ENCODE peak calls at places on chromosomes 11 and 22, in eight cellular contexts. H is sigmoid colon, E is A549, W is K562, J is ovary, C is tibial nerve, A is HepG2, L is suprapubic skin. X is an unnamed sample.

GRCh38 chr11:33412231-33412630 is 155.1 kb downstream of the HIPK3 start:
- DNase-seq in C (no peak), L (no peak), A (no peak), E (no peak), H (no peak), J (no peak), W (no peak), X (no peak)

GRCh38 chr11:66476841-66477251 is 3.4 kb upstream of the DPP3 start:
- DNase-seq in J (no peak), C (no peak), A (no peak), W (no peak), E (peak), H (no peak), L (no peak), X (no peak)

GRCh38 chr11:504053-504993 is 2.7 kb downstream of the RNH1 start:
- DNase-seq in E (no peak), L (peak), C (peak), J (peak), W (peak), H (no peak), A (no peak), X (no peak)

GRCh38 chr11:75867778-75868374 is 52.9 kb downstream of the UVRAG start:
- DNase-seq in A (peak), L (no peak), E (peak), H (no peak), W (peak), C (peak), J (no peak), X (no peak)

GRCh38 chr11:9745411-9746211 is 81.7 kb downstream of the SWAP70 start:
- DNase-seq in A (no peak), W (no peak), C (no peak), E (no peak), L (no peak), J (no peak), H (no peak), X (no peak)

GRCh38 chr11:64856382-64857227 is 12.2 kb upstream of the CDC42BPG start:
- DNase-seq in A (peak), J (no peak), L (peak), H (peak), C (no peak), E (peak), W (no peak), X (no peak)

GRCh38 chr11:1938343-1939005 is 8.7 kb upstream of the MRPL23 start:
- DNase-seq in W (no peak), L (peak), H (peak), A (no peak), C (no peak), J (peak), E (no peak), X (no peak)

GRCh38 chr11:64352099-64353005 is 6.6 kb upstream of the RPS6KA4 start:
- DNase-seq in H (no peak), J (no peak), W (no peak), A (no peak), L (no peak), C (no peak), E (no peak), X (no peak)

GRCh38 chr11:119062779-119063178 is 4.8 kb upstream of the VPS11 start:
- DNase-seq in L (no peak), W (peak), E (peak), H (no peak), A (no peak), J (peak), C (no peak), X (no peak)

GRCh38 chr11:9273430-9274336 is 8.5 kb upstream of the DENND5A start:
- DNase-seq in J (no peak), C (no peak), E (no peak), A (no peak), W (no peak), H (no peak), L (no peak), X (no peak)

GRCh38 chr11:16926868-16927267 is 87.3 kb downstream of the PLEKHA7 start:
- DNase-seq in L (no peak), C (no peak), H (no peak), W (no peak), E (no peak), J (no peak), A (no peak), X (no peak)

GRCh38 chr22:26884921-26885320 is 227.5 kb downstream of the MIAT start:
- DNase-seq in J (no peak), C (no peak), A (no peak), E (no peak), L (no peak), W (no peak), H (no peak), X (peak)

GRCh38 chr22:49097966-49098365 is 729.7 kb downstream of the BRD1 start:
- DNase-seq in C (no peak), A (no peak), E (no peak), H (no peak), W (no peak), J (no peak), L (no peak), X (no peak)

GRCh38 chr22:49100764-49101163 is 726.9 kb downstream of the BRD1 start:
- DNase-seq in H (no peak), A (no peak), W (no peak), E (no peak), J (no peak), L (peak), C (no peak), X (no peak)

GRCh38 chr22:49100316-49100715 is 727.4 kb downstream of the BRD1 start:
- DNase-seq in C (no peak), H (no peak), L (peak), A (no peak), J (no peak), E (no peak), W (no peak), X (no peak)

GRCh38 chr22:49099496-49100124 is 728.1 kb downstream of the BRD1 start:
- DNase-seq in J (no peak), L (no peak), A (no peak), C (no peak), E (peak), W (no peak), H (no peak), X (no peak)

GRCh38 chr22:49099089-49099488 is 728.6 kb downstream of the BRD1 start:
- DNase-seq in H (no peak), A (no peak), L (no peak), W (no peak), J (no peak), C (no peak), E (no peak), X (no peak)
- TF ChIP-seq POLR2A in H (no peak), A (no peak), L (no peak), W (no peak), J (no peak), C (no peak), E (no peak), X (no peak)

DNA sequence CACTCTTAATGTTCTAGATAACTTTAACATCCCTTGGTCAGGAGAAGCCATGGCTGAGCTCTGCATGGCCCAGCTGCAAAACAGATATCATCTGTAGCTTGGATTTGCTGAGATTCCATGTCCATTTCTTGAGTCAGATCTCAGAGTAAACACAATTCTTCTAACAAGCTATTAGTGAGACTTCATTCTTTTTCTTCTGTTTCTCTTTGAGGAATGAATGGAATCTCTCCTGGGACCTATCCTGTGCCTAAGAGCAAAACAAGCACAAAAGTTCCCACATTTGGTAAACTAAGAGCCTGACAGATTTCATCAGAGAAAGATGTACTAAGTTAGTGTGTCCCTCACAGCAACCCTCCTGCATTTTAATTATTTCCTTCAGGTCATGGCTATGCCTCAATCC is 142.8 kb downstream of the MAML2 start:
- DNase-seq in C (no peak), J (no peak), W (no peak), E (peak), A (no peak), H (no peak), L (no peak), X (no peak)
- H3K27ac ChIP-seq in C (peak), J (no peak), W (no peak), E (peak), A (no peak), H (peak), L (peak), X (peak)

GRCh38 chr11:28242596-28242995 is 134.4 kb downstream of the METTL15 start:
- DNase-seq in C (no peak), W (no peak), E (no peak), H (no peak), A (no peak), J (no peak), L (no peak), X (no peak)

GRCh38 chr11:28243596-28243995 is 135.4 kb downstream of the METTL15 start:
- DNase-seq in H (no peak), J (no peak), L (no peak), E (no peak), A (no peak), C (no peak), W (no peak), X (no peak)

GRCh38 chr11:28241760-28242159 is 133.6 kb downstream of the METTL15 start:
- DNase-seq in E (no peak), J (no peak), H (no peak), L (no peak), W (no peak), A (no peak), C (no peak), X (no peak)

GRCh38 chr11:28245131-28245530 is 136.9 kb downstream of the METTL15 start:
- DNase-seq in L (no peak), C (no peak), E (no peak), W (no peak), A (no peak), J (no peak), H (no peak), X (no peak)

GRCh38 chr11:28243057-28243456 is 134.9 kb downstream of the METTL15 start:
- DNase-seq in J (no peak), H (no peak), L (no peak), E (no peak), A (no peak), C (no peak), W (no peak), X (no peak)
- TF ChIP-seq EP300 in J (no peak), H (no peak), L (no peak), E (no peak), A (no peak), C (no peak), W (no peak), X (no peak)

DNA sequence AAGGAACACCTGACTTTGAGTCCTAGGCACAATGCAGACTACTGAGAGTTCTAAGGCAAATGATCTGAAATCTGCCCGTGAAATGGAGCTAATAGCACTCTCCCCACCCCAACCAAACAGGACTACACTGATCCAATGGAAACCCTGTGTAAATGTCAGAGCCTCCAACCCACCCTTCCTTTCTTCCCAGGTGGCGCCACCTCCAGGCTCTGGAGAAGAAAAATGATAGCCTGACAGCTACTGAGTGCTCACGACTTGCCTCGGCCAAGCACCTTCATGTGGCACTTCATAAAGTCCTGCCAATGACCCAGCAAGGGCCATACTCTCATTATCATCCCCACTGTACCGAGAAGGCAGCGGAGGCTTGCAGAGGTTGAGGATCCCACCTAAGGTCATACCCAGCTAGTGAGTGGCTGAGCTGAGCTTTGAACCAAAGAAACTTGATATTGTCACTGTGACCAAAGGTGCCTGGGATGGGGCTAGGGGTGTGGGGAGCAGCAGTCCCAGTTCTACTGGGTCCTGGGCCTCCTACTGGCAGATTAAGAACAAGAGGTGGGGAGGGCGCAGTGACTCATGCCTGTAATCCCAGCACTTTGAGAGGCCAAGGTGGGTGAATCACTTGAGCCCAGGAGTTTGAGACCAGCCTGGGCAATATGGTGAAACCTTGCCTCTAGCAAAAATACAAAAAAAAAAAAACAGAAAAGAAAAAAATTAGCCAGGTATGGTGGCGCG is 20.5 kb downstream of the TST start:
- DNase-seq in C (no peak), H (no peak), J (no peak), E (no peak), L (no peak), W (no peak), A (no peak), X (no peak)
- TF ChIP-seq POLR2A in C (no peak), H (no peak), J (no peak), E (no peak), L (no peak), W (no peak), A (no peak), X (no peak)

GRCh38 chr22:37390075-37390474 is 37.2 kb downstream of the ELFN2 start:
- DNase-seq in C (no peak), J (no peak), L (no peak), W (no peak), H (no peak), A (no peak), E (no peak), X (no peak)

GRCh38 chr22:37386441-37386840 is 40.8 kb downstream of the ELFN2 start:
- DNase-seq in C (no peak), L (no peak), A (no peak), W (peak), H (no peak), E (no peak), J (no peak), X (no peak)

GRCh38 chr22:37387793-37388192 is 39.5 kb downstream of the ELFN2 start:
- DNase-seq in E (no peak), H (no peak), J (no peak), A (no peak), C (no peak), W (no peak), L (no peak), X (no peak)

GRCh38 chr22:37391702-37392101 is 35.6 kb downstream of the ELFN2 start:
- DNase-seq in C (no peak), A (no peak), W (no peak), L (no peak), J (no peak), H (no peak), E (no peak), X (no peak)

GRCh38 chr22:37388538-37388937 is 38.7 kb downstream of the ELFN2 start:
- DNase-seq in C (no peak), H (no peak), W (no peak), A (no peak), L (no peak), J (no peak), E (no peak), X (no peak)
- H3K27ac ChIP-seq in C (no peak), H (no peak), W (no peak), A (no peak), L (no peak), J (no peak), E (no peak), X (no peak)

X was measured in esophagus muscularis mucosa.